ENCODE peak calls at places on chromosomes 5 and 9, in six cellular contexts. One of them, this sample, is unnamed.

GRCh38 chr9:116464987-116465571 is 222.0 kb upstream of the TRIM32 start:
- DNase-seq in neural progenitor cell: peak; percentile 67
- DNase-seq in hepatocyte: no peak
- DNase-seq in MM.1S: no peak
- DNase-seq in GM23338: no peak
- DNase-seq in PC-3: no peak
- DNase-seq in this sample: no peak

GRCh38 chr9:130445268-130445983 is 665 bp downstream of the ASS1 start:
- DNase-seq in PC-3: peak; percentile 27
- DNase-seq in MM.1S: no peak
- DNase-seq in GM23338: peak; percentile 52
- DNase-seq in neural progenitor cell: peak; percentile 50
- DNase-seq in hepatocyte: peak; percentile 78
- DNase-seq in this sample: peak; percentile 83

GRCh38 chr9:68996457-68996856 is 17.5 kb downstream of the PRKACG start:
- DNase-seq in neural progenitor cell: no peak
- DNase-seq in GM23338: no peak
- DNase-seq in hepatocyte: no peak
- DNase-seq in PC-3: no peak
- DNase-seq in MM.1S: no peak
- DNase-seq in this sample: no peak

GRCh38 chr9:129141066-129142041 is 30.1 kb downstream of the PTPA start:
- DNase-seq in neural progenitor cell: peak; percentile 34
- DNase-seq in PC-3: no peak
- DNase-seq in GM23338: no peak
- DNase-seq in hepatocyte: peak; percentile 82
- DNase-seq in MM.1S: no peak
- DNase-seq in this sample: peak; percentile 96

GRCh38 chr9:114026335-114026734 is 51.8 kb downstream of the AMBP start:
- DNase-seq in GM23338: no peak
- DNase-seq in PC-3: no peak
- DNase-seq in MM.1S: no peak
- DNase-seq in hepatocyte: no peak
- DNase-seq in neural progenitor cell: no peak
- DNase-seq in this sample: no peak

GRCh38 chr9:15416880-15417279 is 5.8 kb upstream of the SNAPC3 start:
- DNase-seq in MM.1S: no peak
- DNase-seq in hepatocyte: peak; percentile 60
- DNase-seq in GM23338: peak; percentile 76
- DNase-seq in neural progenitor cell: peak; percentile 45
- DNase-seq in PC-3: peak; percentile 74
- DNase-seq in this sample: peak; percentile 41

GRCh38 chr5:80122599-80122998 is 87.5 kb downstream of the THBS4 start:
- DNase-seq in MM.1S: no peak
- DNase-seq in hepatocyte: no peak
- DNase-seq in neural progenitor cell: no peak
- DNase-seq in PC-3: no peak
- DNase-seq in GM23338: no peak
- DNase-seq in this sample: no peak

GRCh38 chr5:105506692-105507277 is 1944.2 kb upstream of the NUDT12 start:
- DNase-seq in MM.1S: peak; percentile 16
- DNase-seq in hepatocyte: peak; percentile 41
- DNase-seq in neural progenitor cell: peak; percentile 55
- DNase-seq in PC-3: peak; percentile 46
- DNase-seq in GM23338: peak; percentile 59
- DNase-seq in this sample: no peak

GRCh38 chr9:111298831-111299603 is 31.0 kb downstream of the OR2K2 start:
- DNase-seq in hepatocyte: peak; percentile 55
- DNase-seq in neural progenitor cell: peak; percentile 41
- DNase-seq in GM23338: peak; percentile 57
- DNase-seq in MM.1S: peak; percentile 62
- DNase-seq in PC-3: peak; percentile 73
- DNase-seq in this sample: peak; percentile 76

GRCh38 chr9:126861707-126862460 is 1.4 kb downstream of the ZBTB34 start:
- DNase-seq in MM.1S: no peak
- DNase-seq in neural progenitor cell: peak; percentile 44
- DNase-seq in PC-3: peak; percentile 10
- DNase-seq in hepatocyte: peak; percentile 62
- DNase-seq in GM23338: peak; percentile 41
- DNase-seq in this sample: peak; percentile 73

GRCh38 chr5:144697847-144698262 is 527.2 kb downstream of the KCTD16 start:
- DNase-seq in neural progenitor cell: no peak
- DNase-seq in MM.1S: no peak
- DNase-seq in GM23338: peak; percentile 14
- DNase-seq in hepatocyte: peak; percentile 5
- DNase-seq in PC-3: peak; percentile 62
- DNase-seq in this sample: peak; percentile 97

GRCh38 chr5:154044585-154044984 is 5.8 kb downstream of the MFAP3 start:
- DNase-seq in hepatocyte: no peak
- DNase-seq in PC-3: no peak
- DNase-seq in GM23338: no peak
- DNase-seq in MM.1S: no peak
- DNase-seq in neural progenitor cell: no peak
- DNase-seq in this sample: no peak

GRCh38 chr5:120655828-120656435 is 191.8 kb downstream of the PRR16 start:
- DNase-seq in PC-3: peak; percentile 64
- DNase-seq in GM23338: peak; percentile 51
- DNase-seq in neural progenitor cell: peak; percentile 66
- DNase-seq in hepatocyte: peak; percentile 47
- DNase-seq in MM.1S: peak; percentile 43
- DNase-seq in this sample: peak; percentile 29

GRCh38 chr9:93132946-93133640 is 958 bp downstream of the NINJ1 start:
- DNase-seq in PC-3: peak; percentile 39
- DNase-seq in MM.1S: no peak
- DNase-seq in GM23338: peak; percentile 54
- DNase-seq in neural progenitor cell: peak; percentile 18
- DNase-seq in hepatocyte: peak; percentile 68
- DNase-seq in this sample: peak; percentile 47

GRCh38 chr9:96661711-96662110 is 6.6 kb upstream of the PRXL2C start:
- DNase-seq in PC-3: no peak
- DNase-seq in hepatocyte: no peak
- DNase-seq in neural progenitor cell: no peak
- DNase-seq in GM23338: peak; percentile 7
- DNase-seq in MM.1S: no peak
- DNase-seq in this sample: peak; percentile 10

GRCh38 chr9:115657695-115658094 is 495.9 kb upstream of the PAPPA start:
- DNase-seq in GM23338: no peak
- DNase-seq in PC-3: no peak
- DNase-seq in hepatocyte: no peak
- DNase-seq in neural progenitor cell: no peak
- DNase-seq in MM.1S: no peak
- DNase-seq in this sample: no peak

GRCh38 chr5:164763211-164763610 is 1257.8 kb downstream of the MAT2B start:
- DNase-seq in hepatocyte: peak; percentile 10
- DNase-seq in MM.1S: no peak
- DNase-seq in GM23338: no peak
- DNase-seq in neural progenitor cell: no peak
- DNase-seq in PC-3: no peak
- DNase-seq in this sample: no peak

GRCh38 chr5:96699186-96699820 is 37.1 kb downstream of the CAST start:
- DNase-seq in neural progenitor cell: peak; percentile 43
- DNase-seq in MM.1S: no peak
- DNase-seq in GM23338: peak; percentile 48
- DNase-seq in hepatocyte: no peak
- DNase-seq in PC-3: no peak
- DNase-seq in this sample: peak; percentile 40

GRCh38 chr5:88834108-88834462 is 48.9 kb downstream of the MEF2C start:
- DNase-seq in hepatocyte: no peak
- DNase-seq in neural progenitor cell: no peak
- DNase-seq in PC-3: no peak
- DNase-seq in MM.1S: no peak
- DNase-seq in GM23338: no peak
- DNase-seq in this sample: no peak
- H3K4me3 ChIP-seq in hepatocyte: no peak overlapping the region
- H3K4me3 ChIP-seq in neural progenitor cell: no peak overlapping the region
- H3K4me3 ChIP-seq in PC-3: no peak overlapping the region
- H3K4me3 ChIP-seq in MM.1S: peak overlapping the region; percentile 18
- H3K4me3 ChIP-seq in GM23338: no peak overlapping the region
- H3K4me3 ChIP-seq in this sample: no peak overlapping the region

GRCh38 chr5:58484505-58484904 is 6.7 kb upstream of the GAPT start:
- DNase-seq in PC-3: no peak
- DNase-seq in GM23338: no peak
- DNase-seq in MM.1S: no peak
- DNase-seq in neural progenitor cell: no peak
- DNase-seq in hepatocyte: no peak
- DNase-seq in this sample: no peak
- TF ChIP-seq EZH2phosphoT487 in PC-3: no peak
- TF ChIP-seq EZH2phosphoT487 in GM23338: no peak
- TF ChIP-seq EZH2phosphoT487 in MM.1S: no peak
- TF ChIP-seq EZH2phosphoT487 in neural progenitor cell: no peak
- TF ChIP-seq EZH2phosphoT487 in hepatocyte: no peak
- TF ChIP-seq EZH2phosphoT487 in this sample: no peak

GRCh38 chr5:40734986-40735385 is 20.8 kb downstream of the TTC33 start:
- DNase-seq in hepatocyte: no peak
- DNase-seq in PC-3: peak; percentile 67
- DNase-seq in MM.1S: no peak
- DNase-seq in neural progenitor cell: no peak
- DNase-seq in GM23338: no peak
- DNase-seq in this sample: peak; percentile 24
- H3K27ac ChIP-seq in hepatocyte: peak overlapping the region; percentile 28
- H3K27ac ChIP-seq in PC-3: peak overlapping the region; percentile 7
- H3K27ac ChIP-seq in MM.1S: no peak overlapping the region
- H3K27ac ChIP-seq in neural progenitor cell: no peak overlapping the region
- H3K27ac ChIP-seq in GM23338: no peak overlapping the region
- H3K27ac ChIP-seq in this sample: no peak overlapping the region

GRCh38 chr5:69416699-69417098 is 1.8 kb downstream of the MARVELD2 start:
- DNase-seq in hepatocyte: no peak
- DNase-seq in neural progenitor cell: no peak
- DNase-seq in GM23338: no peak
- DNase-seq in PC-3: no peak
- DNase-seq in MM.1S: no peak
- DNase-seq in this sample: no peak
- H3K4me3 ChIP-seq in hepatocyte: peak overlapping the region; percentile 77
- H3K4me3 ChIP-seq in neural progenitor cell: no peak overlapping the region
- H3K4me3 ChIP-seq in GM23338: peak overlapping the region; percentile 67
- H3K4me3 ChIP-seq in PC-3: peak overlapping the region; percentile 85
- H3K4me3 ChIP-seq in MM.1S: no peak overlapping the region
- H3K4me3 ChIP-seq in this sample: no peak overlapping the region

GRCh38 chr9:134918646-134919045 is 934 bp upstream of the FCN1 start:
- DNase-seq in PC-3: no peak
- DNase-seq in neural progenitor cell: no peak
- DNase-seq in MM.1S: no peak
- DNase-seq in GM23338: no peak
- DNase-seq in hepatocyte: peak; percentile 1
- DNase-seq in this sample: no peak
- TF ChIP-seq EZH2phosphoT487 in PC-3: no peak
- TF ChIP-seq EZH2phosphoT487 in neural progenitor cell: no peak
- TF ChIP-seq EZH2phosphoT487 in MM.1S: no peak
- TF ChIP-seq EZH2phosphoT487 in GM23338: no peak
- TF ChIP-seq EZH2phosphoT487 in hepatocyte: no peak
- TF ChIP-seq EZH2phosphoT487 in this sample: no peak

GRCh38 chr5:172886396-172886932 is 52.4 kb downstream of the ERGIC1 start:
- DNase-seq in neural progenitor cell: no peak
- DNase-seq in hepatocyte: no peak
- DNase-seq in GM23338: no peak
- DNase-seq in MM.1S: no peak
- DNase-seq in PC-3: peak; percentile 13
- DNase-seq in this sample: no peak

GRCh38 chr5:172886974-172887491 is 53.0 kb downstream of the ERGIC1 start:
- DNase-seq in PC-3: no peak
- DNase-seq in GM23338: no peak
- DNase-seq in neural progenitor cell: no peak
- DNase-seq in MM.1S: no peak
- DNase-seq in hepatocyte: peak; percentile 64
- DNase-seq in this sample: peak; percentile 98

GRCh38 chr5:172881691-172882370 is 47.8 kb downstream of the ERGIC1 start:
- DNase-seq in MM.1S: no peak
- DNase-seq in GM23338: no peak
- DNase-seq in neural progenitor cell: no peak
- DNase-seq in PC-3: peak; percentile 68
- DNase-seq in hepatocyte: no peak
- DNase-seq in this sample: peak; percentile 78

GRCh38 chr5:172887735-172888134 is 53.7 kb downstream of the ERGIC1 start:
- DNase-seq in hepatocyte: peak; percentile 64
- DNase-seq in MM.1S: no peak
- DNase-seq in GM23338: no peak
- DNase-seq in PC-3: no peak
- DNase-seq in neural progenitor cell: no peak
- DNase-seq in this sample: peak; percentile 61

GRCh38 chr5:172885594-172886340 is 51.7 kb downstream of the ERGIC1 start:
- DNase-seq in PC-3: no peak
- DNase-seq in GM23338: no peak
- DNase-seq in neural progenitor cell: no peak
- DNase-seq in MM.1S: no peak
- DNase-seq in hepatocyte: no peak
- DNase-seq in this sample: no peak
- H3K27ac ChIP-seq in PC-3: no peak overlapping the region
- H3K27ac ChIP-seq in GM23338: no peak overlapping the region
- H3K27ac ChIP-seq in neural progenitor cell: no peak overlapping the region
- H3K27ac ChIP-seq in MM.1S: no peak overlapping the region
- H3K27ac ChIP-seq in hepatocyte: no peak overlapping the region
- H3K27ac ChIP-seq in this sample: no peak overlapping the region

GRCh38 chr5:59765446-59765845 is 128.1 kb downstream of the PDE4D start:
- DNase-seq in GM23338: no peak
- DNase-seq in hepatocyte: no peak
- DNase-seq in neural progenitor cell: no peak
- DNase-seq in PC-3: no peak
- DNase-seq in MM.1S: no peak
- DNase-seq in this sample: no peak

GRCh38 chr5:59764361-59764760 is 129.2 kb downstream of the PDE4D start:
- DNase-seq in MM.1S: no peak
- DNase-seq in GM23338: no peak
- DNase-seq in hepatocyte: no peak
- DNase-seq in neural progenitor cell: no peak
- DNase-seq in PC-3: no peak
- DNase-seq in this sample: no peak

GRCh38 chr5:59767753-59768159 is 125.8 kb downstream of the PDE4D start:
- DNase-seq in GM23338: no peak
- DNase-seq in hepatocyte: no peak
- DNase-seq in MM.1S: no peak
- DNase-seq in neural progenitor cell: no peak
- DNase-seq in PC-3: no peak
- DNase-seq in this sample: no peak

GRCh38 chr5:59768204-59769040 is 125.1 kb downstream of the PDE4D start:
- DNase-seq in GM23338: peak; percentile 81
- DNase-seq in neural progenitor cell: peak; percentile 93
- DNase-seq in MM.1S: no peak
- DNase-seq in hepatocyte: peak; percentile 85
- DNase-seq in PC-3: peak; percentile 65
- DNase-seq in this sample: peak; percentile 70

DNA sequence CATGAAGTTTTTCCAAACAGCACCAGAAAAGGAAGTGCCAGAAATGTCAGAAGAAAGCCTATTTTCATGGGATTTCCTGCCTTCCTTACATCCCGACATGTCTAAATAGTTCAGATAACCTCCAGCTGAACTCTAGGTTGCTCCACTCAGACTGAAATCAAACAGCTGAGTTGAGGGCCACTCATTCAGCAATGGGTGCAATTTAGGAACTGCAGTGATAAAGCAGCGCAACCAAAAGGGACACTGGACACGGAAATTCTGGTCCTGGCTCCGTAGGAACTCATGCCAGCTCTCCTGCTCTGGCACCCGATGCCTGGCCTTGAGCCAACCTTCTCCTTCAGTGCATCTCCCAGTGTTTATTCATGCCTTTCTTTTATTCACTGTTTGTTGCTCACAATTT is 127.1 kb downstream of the PDE4D start:
- DNase-seq in neural progenitor cell: no peak
- DNase-seq in PC-3: no peak
- DNase-seq in GM23338: no peak
- DNase-seq in MM.1S: no peak
- DNase-seq in hepatocyte: peak; percentile 26
- DNase-seq in this sample: no peak
- H3K4me3 ChIP-seq in neural progenitor cell: no peak overlapping the region
- H3K4me3 ChIP-seq in PC-3: peak overlapping the region; percentile 81
- H3K4me3 ChIP-seq in GM23338: no peak overlapping the region
- H3K4me3 ChIP-seq in MM.1S: no peak overlapping the region
- H3K4me3 ChIP-seq in hepatocyte: peak overlapping the region; percentile 75
- H3K4me3 ChIP-seq in this sample: no peak overlapping the region

GRCh38 chr5:72018158-72018803 is 89.0 kb upstream of the MAP1B start:
- DNase-seq in GM23338: peak; percentile 83
- DNase-seq in neural progenitor cell: peak; percentile 67
- DNase-seq in PC-3: peak; percentile 74
- DNase-seq in hepatocyte: peak; percentile 67
- DNase-seq in MM.1S: peak; percentile 66
- DNase-seq in this sample: peak; percentile 26
- TF ChIP-seq EZH2phosphoT487 in GM23338: no peak
- TF ChIP-seq EZH2phosphoT487 in neural progenitor cell: no peak
- TF ChIP-seq EZH2phosphoT487 in PC-3: no peak
- TF ChIP-seq EZH2phosphoT487 in hepatocyte: no peak
- TF ChIP-seq EZH2phosphoT487 in MM.1S: no peak
- TF ChIP-seq EZH2phosphoT487 in this sample: no peak